ENCODE peak calls at places on chromosomes 7 and 10, in six cellular contexts. Q is ascending aorta; V is AG04450; H is CD4-positive, CD25-positive, alpha-beta regulatory T cell; G is A673; F is astrocyte. R is an unnamed sample.

GRCh38 chr10:36676321-36677169 is 448.9 kb upstream of the ANKRD30A start:
- DNase-seq in Q (no peak), V (no peak), H (no peak), G (peak; percentile 77), F (peak; percentile 78), R (no peak)

GRCh38 chr7:44161371-44161770 is 20.2 kb upstream of the MYL7 start:
- DNase-seq in Q (no peak), V (no peak), H (no peak), G (no peak), F (no peak), R (no peak)

GRCh38 chr10:98170249-98171117 is 36.0 kb downstream of the R3HCC1L start:
- DNase-seq in Q (no peak), V (peak; percentile 20), H (peak; percentile 54), G (peak; percentile 51), F (peak; percentile 24), R (no peak)

GRCh38 chr7:91083855-91084644 is 180.2 kb upstream of the FZD1 start:
- DNase-seq in Q (peak; percentile 64), V (no peak), H (no peak), G (peak; percentile 59), F (no peak), R (no peak)

GRCh38 chr7:6554848-6555247 is 3.6 kb upstream of the GRID2IP start:
- DNase-seq in Q (no peak), V (no peak), H (peak; percentile 47), G (no peak), F (no peak), R (no peak)

GRCh38 chr7:48168159-48168558 is 3.1 kb upstream of the ABCA13 start:
- DNase-seq in Q (no peak), V (no peak), H (no peak), G (peak; percentile 37), F (peak; percentile 44), R (no peak)

GRCh38 chr10:95389982-95390381 is 99.2 kb upstream of the PDLIM1 start:
- DNase-seq in Q (no peak), V (no peak), H (no peak), G (no peak), F (no peak), R (no peak)

GRCh38 chr7:147081117-147081516 is 964.5 kb downstream of the CNTNAP2 start:
- DNase-seq in Q (no peak), V (no peak), H (no peak), G (no peak), F (no peak), R (no peak)

GRCh38 chr7:141974831-141975230 is 1.3 kb upstream of the TAS2R38 start:
- DNase-seq in Q (no peak), V (no peak), H (peak; percentile 26), G (no peak), F (no peak), R (no peak)

GRCh38 chr7:25895792-25896171 is 256.2 kb upstream of the NFE2L3 start:
- DNase-seq in Q (no peak), V (no peak), H (no peak), G (no peak), F (no peak), R (no peak)

GRCh38 chr10:93718937-93719725 is 16.7 kb upstream of the FRA10AC1 start:
- DNase-seq in Q (no peak), V (no peak), H (no peak), G (no peak), F (no peak), R (no peak)

GRCh38 chr10:119199231-119199992 is 8.0 kb upstream of the GRK5 start:
- DNase-seq in Q (peak; percentile 77), V (no peak), H (peak; percentile 76), G (peak; percentile 86), F (peak; percentile 71), R (peak; percentile 86)

GRCh38 chr10:119355930-119356329 is 148.6 kb downstream of the GRK5 start:
- DNase-seq in Q (no peak), V (no peak), H (peak; percentile 18), G (peak; percentile 17), F (no peak), R (no peak)

GRCh38 chr10:74837750-74838149 is 11.3 kb downstream of the KAT6B start:
- DNase-seq in Q (no peak), V (no peak), H (no peak), G (no peak), F (no peak), R (no peak)

GRCh38 chr7:20152511-20152910 is 64.7 kb downstream of the MACC1 start:
- DNase-seq in Q (no peak), V (no peak), H (no peak), G (no peak), F (no peak), R (no peak)

GRCh38 chr7:42262907-42263466 is 26.0 kb upstream of the GLI3 start:
- DNase-seq in Q (peak; percentile 93), V (peak; percentile 15), H (no peak), G (peak; percentile 60), F (peak; percentile 88), R (peak; percentile 84)

GRCh38 chr7:151351027-151351426 is 9.4 kb downstream of the NUB1 start:
- DNase-seq in Q (no peak), V (no peak), H (peak; percentile 43), G (peak; percentile 14), F (no peak), R (no peak)

GRCh38 chr7:26648429-26649015 is 215.9 kb downstream of the SKAP2 start:
- DNase-seq in Q (no peak), V (no peak), H (no peak), G (no peak), F (peak; percentile 68), R (no peak)

GRCh38 chr10:99339077-99339476 is 9.9 kb downstream of the CNNM1 start:
- DNase-seq in Q (no peak), V (no peak), H (no peak), G (no peak), F (peak; percentile 30), R (no peak)

GRCh38 chr7:74289660-74290589 is 718 bp downstream of the CLIP2 start:
- DNase-seq in Q (peak; percentile 83), V (no peak), H (no peak), G (no peak), F (no peak), R (peak; percentile 96)

DNA sequence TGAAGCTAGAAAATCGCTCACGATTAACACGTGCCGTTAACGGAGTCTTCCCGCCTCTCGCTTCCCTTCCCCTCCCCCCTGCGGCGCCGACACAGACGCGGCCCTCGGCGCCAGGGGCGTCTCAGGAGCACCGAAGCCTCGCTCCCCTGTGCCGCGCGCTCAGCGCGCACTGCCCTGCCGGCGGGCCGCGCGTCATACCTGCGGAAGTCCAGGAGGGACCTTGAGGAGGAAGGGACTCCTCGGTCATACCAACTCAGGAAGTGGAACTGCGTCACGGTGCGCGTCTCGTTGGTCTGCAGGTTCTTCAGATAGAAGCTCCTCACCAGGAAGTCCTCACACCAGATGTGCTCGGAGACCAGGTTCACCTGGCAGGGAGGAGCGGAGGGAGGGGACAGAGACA is 239.6 kb downstream of the DNAJB6 start:
- DNase-seq in Q (no peak), V (no peak), H (peak; percentile 85), G (no peak), F (no peak), R (no peak)
- H3K9me3 ChIP-seq in Q (no peaks in the 10 kb centered on the region), V (peaks cover 73% of the 10 kb centered on the region), H (no peaks in the 10 kb centered on the region), G (no peaks in the 10 kb centered on the region), F (no peaks in the 10 kb centered on the region), R (no peaks in the 10 kb centered on the region)

DNA sequence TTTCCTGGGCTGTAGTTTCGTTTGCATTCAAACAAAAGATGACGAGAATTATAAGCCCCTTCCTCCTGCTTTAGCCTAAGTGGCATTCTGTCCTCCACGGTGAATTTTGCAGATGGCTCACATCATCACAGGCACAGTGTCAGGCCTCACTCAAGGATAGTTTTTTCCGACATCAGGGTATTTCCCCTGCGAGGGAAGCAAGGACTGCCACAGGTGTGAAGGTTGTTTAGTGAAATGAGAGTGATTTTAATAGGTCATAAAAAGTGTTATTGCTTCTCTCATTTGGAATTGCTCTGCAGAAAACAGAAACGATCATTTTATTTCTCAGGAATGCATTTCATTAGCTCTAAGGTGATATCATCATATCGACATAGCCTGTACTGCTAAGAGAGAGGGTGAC is 128.7 kb upstream of the LANCL2 start:
- DNase-seq in Q (no peak), V (no peak), H (no peak), G (no peak), F (no peak), R (no peak)
- H3K27ac ChIP-seq in Q (no peak overlapping the region), V (no peak overlapping the region), H (no peak overlapping the region), G (no peak overlapping the region), F (no peak overlapping the region), R (no peak overlapping the region)

GRCh38 chr7:30828591-30828990 is 57.4 kb downstream of the MINDY4 start:
- DNase-seq in Q (peak; percentile 22), V (no peak), H (no peak), G (no peak), F (no peak), R (no peak)

GRCh38 chr7:30831936-30832335 is 60.7 kb downstream of the MINDY4 start:
- DNase-seq in Q (peak; percentile 28), V (no peak), H (no peak), G (no peak), F (no peak), R (no peak)

GRCh38 chr7:30835396-30835915 is 64.2 kb downstream of the MINDY4 start:
- DNase-seq in Q (peak; percentile 28), V (no peak), H (no peak), G (no peak), F (no peak), R (peak; percentile 23)

GRCh38 chr7:30829476-30829875 is 58.3 kb downstream of the MINDY4 start:
- DNase-seq in Q (peak; percentile 9), V (no peak), H (no peak), G (no peak), F (no peak), R (no peak)

DNA sequence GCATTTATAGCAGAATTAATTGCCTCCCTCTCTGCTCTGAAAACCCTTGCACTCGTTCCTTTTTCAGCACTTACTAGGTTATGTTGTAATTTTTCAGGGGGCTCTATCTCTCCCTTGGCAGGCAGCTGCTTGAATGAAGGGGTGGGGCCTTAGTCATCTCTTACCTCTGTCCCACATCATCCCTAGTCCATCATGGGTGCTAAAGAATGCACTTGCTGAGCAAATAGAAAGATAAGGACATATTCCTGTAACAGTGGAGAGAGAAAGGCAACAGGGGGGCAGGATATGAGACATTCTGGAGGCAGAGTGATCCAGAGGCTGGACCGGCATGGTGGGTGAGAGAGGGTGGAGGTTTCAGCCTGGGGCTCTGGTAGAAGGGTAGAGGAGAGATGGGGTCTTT is 60.0 kb downstream of the MINDY4 start:
- DNase-seq in Q (peak; percentile 38), V (no peak), H (no peak), G (no peak), F (peak; percentile 50), R (no peak)
- H3K9me3 ChIP-seq in Q (no peaks in the 10 kb centered on the region), V (peaks cover 9% of the 10 kb centered on the region), H (peaks cover 17% of the 10 kb centered on the region), G (no peaks in the 10 kb centered on the region), F (no peaks in the 10 kb centered on the region), R (peaks cover 3% of the 10 kb centered on the region)

GRCh38 chr10:69410487-69410886 is 6.2 kb downstream of the TACR2 start:
- DNase-seq in Q (no peak), V (no peak), H (no peak), G (no peak), F (no peak), R (no peak)

GRCh38 chr10:69414036-69415018 is 2.4 kb downstream of the TACR2 start:
- DNase-seq in Q (no peak), V (no peak), H (no peak), G (no peak), F (no peak), R (peak; percentile 50)

GRCh38 chr10:69413221-69413865 is 3.4 kb downstream of the TACR2 start:
- DNase-seq in Q (peak; percentile 86), V (no peak), H (peak; percentile 36), G (peak; percentile 75), F (peak; percentile 35), R (peak; percentile 98)

GRCh38 chr10:69411476-69411875 is 5.2 kb downstream of the TACR2 start:
- DNase-seq in Q (no peak), V (no peak), H (no peak), G (no peak), F (no peak), R (no peak)

GRCh38 chr10:69412232-69412631 is 4.5 kb downstream of the TACR2 start:
- DNase-seq in Q (no peak), V (no peak), H (no peak), G (no peak), F (no peak), R (peak; percentile 65)
- H3K27ac ChIP-seq in Q (no peak overlapping the region), V (no peak overlapping the region), H (no peak overlapping the region), G (no peak overlapping the region), F (no peak overlapping the region), R (no peak overlapping the region)